ENCODE peak calls at places on chromosomes 2 and 18, in six cellular contexts. D, F, N, M, X and T are unnamed samples.

GRCh38 chr18:58632557-58632956 is 3.7 kb upstream of the ALPK2 start:
- DNase-seq in N (no peak), D (no peak), M (no peak), F (no peak), X (no peak), T (no peak)

GRCh38 chr2:232111551-232111950 is 150.0 kb downstream of the DIS3L2 start:
- DNase-seq in M (no peak), F (no peak), X (no peak), D (no peak), N (no peak), T (no peak)

GRCh38 chr18:62523631-62524442 is 1.0 kb downstream of the ZCCHC2 start:
- DNase-seq in X (peak; percentile 70), F (no peak), N (peak; percentile 79), M (no peak), D (peak; percentile 49), T (peak; percentile 52)

GRCh38 chr18:35513181-35513932 is 15.6 kb upstream of the INO80C start:
- DNase-seq in F (no peak), D (no peak), M (no peak), N (peak; percentile 84), X (peak; percentile 68), T (peak; percentile 54)

GRCh38 chr2:24824966-24825882 is 32.0 kb downstream of the CENPO start:
- DNase-seq in F (no peak), D (peak; percentile 33), M (no peak), X (no peak), N (peak; percentile 25), T (no peak)

GRCh38 chr2:179524940-179525339 is 260.3 kb upstream of the SESTD1 start:
- DNase-seq in M (no peak), F (no peak), X (no peak), N (no peak), D (no peak), T (peak; percentile 22)

GRCh38 chr2:237922641-237923361 is 44.0 kb upstream of the UBE2F start:
- DNase-seq in N (no peak), M (no peak), F (no peak), D (no peak), X (no peak), T (no peak)

GRCh38 chr18:6017160-6017559 is 121.8 kb upstream of the TMEM200C start:
- DNase-seq in M (no peak), F (no peak), N (no peak), X (no peak), D (no peak), T (peak; percentile 52)

GRCh38 chr2:46861916-46862315 is 53.7 kb downstream of the MCFD2 start:
- DNase-seq in D (no peak), F (no peak), N (no peak), X (no peak), M (no peak), T (no peak)

GRCh38 chr2:62931536-62931935 is 119.1 kb upstream of the OTX1 start:
- DNase-seq in X (no peak), D (no peak), N (no peak), F (no peak), M (no peak), T (peak; percentile 54)

GRCh38 chr2:156340818-156341481 is 8.4 kb upstream of the NR4A2 start:
- DNase-seq in D (no peak), M (no peak), F (peak; percentile 18), X (peak; percentile 61), N (peak; percentile 46), T (peak; percentile 55)
- H4K91ac ChIP-seq in D (no peak overlapping the region), M (no peak overlapping the region), F (no peak overlapping the region), X (no peak overlapping the region), N (no peak overlapping the region), T (peak overlapping the region; percentile 56)

GRCh38 chr2:88087763-88088162 is 20.1 kb downstream of the SMYD1 start:
- DNase-seq in X (no peak), F (no peak), N (no peak), M (no peak), D (no peak), T (no peak)
- H4K91ac ChIP-seq in X (peak overlapping the region; percentile 46), F (no peak overlapping the region), N (no peak overlapping the region), M (no peak overlapping the region), D (no peak overlapping the region), T (no peak overlapping the region)

DNA sequence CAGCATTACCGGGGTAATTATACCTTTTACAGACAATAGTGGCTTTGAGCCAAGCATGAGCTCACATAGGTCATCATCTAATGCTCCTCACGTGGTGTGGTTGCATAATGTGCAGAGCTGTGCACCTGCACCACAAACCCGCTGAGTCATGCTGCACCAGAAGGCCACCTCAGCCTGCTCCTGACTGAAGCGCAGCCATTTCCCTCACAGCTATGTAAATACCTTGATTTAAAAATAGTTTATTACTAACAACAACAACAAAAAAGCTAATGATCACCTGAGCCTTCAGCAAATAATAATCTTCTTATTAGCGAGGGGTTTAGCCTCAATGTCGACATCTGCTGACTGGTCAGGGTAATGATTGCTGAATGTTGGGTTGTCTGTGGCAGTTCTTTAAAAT is 238.8 kb downstream of the MBD5 start:
- DNase-seq in X (no peak), D (no peak), F (no peak), N (peak; percentile 34), M (no peak), T (peak; percentile 40)
- H4K91ac ChIP-seq in X (no peak overlapping the region), D (no peak overlapping the region), F (no peak overlapping the region), N (no peak overlapping the region), M (no peak overlapping the region), T (no peak overlapping the region)

DNA sequence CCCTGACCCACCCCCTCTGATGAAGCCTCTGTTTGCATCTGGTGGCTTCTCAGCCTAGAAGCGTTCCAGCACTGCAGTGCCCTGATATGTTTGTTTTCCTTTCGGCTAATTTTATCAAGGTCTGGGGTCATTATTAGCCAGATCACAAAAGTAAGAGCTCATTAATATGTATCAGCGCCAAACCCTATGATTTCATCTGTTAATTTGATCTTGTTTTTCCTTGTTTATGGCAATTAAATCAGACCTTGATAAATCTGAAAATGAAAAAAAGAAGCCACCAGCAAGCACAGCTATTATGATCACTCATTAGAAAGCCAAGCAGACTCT is 357.6 kb downstream of the HRH4 start:
- DNase-seq in N (no peak), F (no peak), X (no peak), M (no peak), D (no peak), T (no peak)
- H4K91ac ChIP-seq in N (no peak overlapping the region), F (peak overlapping the region; percentile 61), X (no peak overlapping the region), M (no peak overlapping the region), D (no peak overlapping the region), T (no peak overlapping the region)

GRCh38 chr18:74533666-74534065 is 634 bp upstream of the CNDP1 start:
- DNase-seq in X (no peak), N (no peak), F (no peak), D (peak; percentile 35), M (no peak), T (no peak)

GRCh38 chr18:74534981-74535649 is 815 bp downstream of the CNDP1 start:
- DNase-seq in F (no peak), D (peak; percentile 4), X (no peak), M (no peak), N (no peak), T (no peak)

GRCh38 chr18:74531043-74531442 is 3.3 kb upstream of the CNDP1 start:
- DNase-seq in N (no peak), M (no peak), D (peak; percentile 11), X (no peak), F (no peak), T (no peak)

GRCh38 chr18:74532511-74533025 is 1.7 kb upstream of the CNDP1 start:
- DNase-seq in D (peak; percentile 10), N (no peak), F (no peak), M (no peak), X (no peak), T (no peak)

GRCh38 chr18:74534150-74534969 is at the start of gene CNDP1:
- DNase-seq in F (no peak), M (no peak), D (peak; percentile 31), X (no peak), N (no peak), T (no peak)
- H4K91ac ChIP-seq in F (no peak within 1 kb of the TSS), M (no peak within 1 kb of the TSS), D (no peak within 1 kb of the TSS), X (no peak within 1 kb of the TSS), N (no peak within 1 kb of the TSS), T (no peak within 1 kb of the TSS)

GRCh38 chr2:207543272-207543671 is 13.5 kb downstream of the CREB1 start:
- DNase-seq in D (no peak), N (no peak), F (no peak), M (no peak), X (no peak), T (no peak)

GRCh38 chr2:207539470-207539869 is 9.7 kb downstream of the CREB1 start:
- DNase-seq in D (no peak), F (no peak), M (no peak), X (no peak), N (no peak), T (no peak)

GRCh38 chr2:207541933-207542332 is 12.2 kb downstream of the CREB1 start:
- DNase-seq in N (no peak), F (no peak), D (no peak), M (no peak), X (no peak), T (no peak)

GRCh38 chr2:207540431-207540830 is 10.7 kb downstream of the CREB1 start:
- DNase-seq in D (no peak), N (no peak), F (no peak), M (no peak), X (no peak), T (no peak)
- H4K91ac ChIP-seq in D (no peak overlapping the region), N (no peak overlapping the region), F (no peak overlapping the region), M (no peak overlapping the region), X (no peak overlapping the region), T (no peak overlapping the region)

GRCh38 chr2:100041385-100041784 is 101.0 kb downstream of the AFF3 start:
- DNase-seq in M (no peak), D (no peak), X (no peak), F (no peak), N (no peak), T (no peak)

GRCh38 chr2:100041946-100042345 is 100.4 kb downstream of the AFF3 start:
- DNase-seq in F (peak; percentile 76), N (no peak), X (no peak), M (no peak), D (no peak), T (no peak)

GRCh38 chr2:100038019-100038418 is 104.4 kb downstream of the AFF3 start:
- DNase-seq in X (no peak), M (no peak), N (no peak), F (no peak), D (peak; percentile 48), T (no peak)

GRCh38 chr2:100036793-100037192 is 105.6 kb downstream of the AFF3 start:
- DNase-seq in N (no peak), M (no peak), X (no peak), F (no peak), D (no peak), T (no peak)

GRCh38 chr2:100039291-100039985 is 103.0 kb downstream of the AFF3 start:
- DNase-seq in F (no peak), M (no peak), D (no peak), X (no peak), N (no peak), T (no peak)
- H4K91ac ChIP-seq in F (no peak overlapping the region), M (no peak overlapping the region), D (no peak overlapping the region), X (no peak overlapping the region), N (no peak overlapping the region), T (no peak overlapping the region)